ENCODE peak calls at places on chromosomes 2 and 18, in five cellular contexts. P is H9, I is mesenchymal stem cell, K is IMR-90, T is neuronal stem cell. H is an unnamed sample.

GRCh38 chr2:218020281-218020680 is 17.5 kb upstream of the TNS1 start:
- DNase-seq in T (no peak), I (no peak), K (no peak), P (no peak), H (no peak)

GRCh38 chr2:170423919-170424318 is 246.0 kb downstream of the MYO3B start:
- DNase-seq in K (no peak), I (no peak), T (no peak), P (no peak), H (no peak)

GRCh38 chr2:176291335-176291734 is 22.1 kb downstream of the MTX2 start:
- DNase-seq in P (no peak), K (no peak), I (no peak), T (no peak), H (no peak)

GRCh38 chr2:237113026-237113810 is 27.5 kb downstream of the COPS8 start:
- DNase-seq in K (peak; percentile 49), I (no peak), P (no peak), T (no peak), H (no peak)

GRCh38 chr2:42086500-42086953 is 38.7 kb downstream of the PKDCC start:
- DNase-seq in P (peak; percentile 56), T (peak; percentile 75), I (peak; percentile 79), K (peak; percentile 70), H (peak; percentile 73)

GRCh38 chr2:8252997-8253694 is 428.7 kb upstream of the ID2 start:
- DNase-seq in P (no peak), K (no peak), I (no peak), T (no peak), H (peak; percentile 81)

GRCh38 chr2:11566383-11566782 is 32.5 kb downstream of the GREB1 start:
- DNase-seq in P (no peak), K (no peak), T (no peak), I (no peak), H (no peak)

GRCh38 chr2:240567137-240567871 is 980 bp upstream of the RNPEPL1 start:
- DNase-seq in P (no peak), I (peak; percentile 33), K (no peak), T (no peak), H (no peak)

GRCh38 chr2:8315766-8316165 is 366.1 kb upstream of the ID2 start:
- DNase-seq in P (peak; percentile 57), K (peak; percentile 44), I (peak; percentile 63), T (no peak), H (peak; percentile 87)

GRCh38 chr2:127569274-127570065 is 34.0 kb downstream of the MYO7B start:
- DNase-seq in P (no peak), T (no peak), K (peak; percentile 76), I (no peak), H (no peak)

GRCh38 chr2:172709566-172710291 is 25.9 kb upstream of the RAPGEF4 start:
- DNase-seq in T (no peak), I (no peak), P (no peak), K (no peak), H (no peak)

GRCh38 chr2:132774189-132774588 is 104.2 kb upstream of the LYPD1 start:
- DNase-seq in K (peak; percentile 37), I (no peak), T (no peak), P (no peak), H (no peak)

GRCh38 chr2:38515155-38516074 is 87.3 kb downstream of the HNRNPLL start:
- DNase-seq in T (no peak), P (no peak), K (peak; percentile 59), I (no peak), H (no peak)

GRCh38 chr2:7857904-7858303 is 824.0 kb upstream of the ID2 start:
- DNase-seq in T (no peak), P (no peak), K (peak; percentile 75), I (peak; percentile 63), H (no peak)

GRCh38 chr2:57880967-57881366 is 165.6 kb upstream of the VRK2 start:
- DNase-seq in K (no peak), P (no peak), T (no peak), I (no peak), H (no peak)

GRCh38 chr2:57884281-57884680 is 162.3 kb upstream of the VRK2 start:
- DNase-seq in T (no peak), K (no peak), P (no peak), I (no peak), H (no peak)

GRCh38 chr2:57882895-57883515 is 163.6 kb upstream of the VRK2 start:
- DNase-seq in I (no peak), P (no peak), K (no peak), T (no peak), H (no peak)

GRCh38 chr2:57880446-57880845 is 166.2 kb upstream of the VRK2 start:
- DNase-seq in K (no peak), P (no peak), T (no peak), I (no peak), H (no peak)

GRCh38 chr2:57881998-57882884 is 164.4 kb upstream of the VRK2 start:
- DNase-seq in I (peak; percentile 55), P (no peak), K (peak; percentile 19), T (no peak), H (peak; percentile 19)
- H3K9ac ChIP-seq in I (peak overlapping the region; percentile 79), P (no peak overlapping the region), K (no peak overlapping the region), T (no peak overlapping the region), H (no peak overlapping the region)

DNA sequence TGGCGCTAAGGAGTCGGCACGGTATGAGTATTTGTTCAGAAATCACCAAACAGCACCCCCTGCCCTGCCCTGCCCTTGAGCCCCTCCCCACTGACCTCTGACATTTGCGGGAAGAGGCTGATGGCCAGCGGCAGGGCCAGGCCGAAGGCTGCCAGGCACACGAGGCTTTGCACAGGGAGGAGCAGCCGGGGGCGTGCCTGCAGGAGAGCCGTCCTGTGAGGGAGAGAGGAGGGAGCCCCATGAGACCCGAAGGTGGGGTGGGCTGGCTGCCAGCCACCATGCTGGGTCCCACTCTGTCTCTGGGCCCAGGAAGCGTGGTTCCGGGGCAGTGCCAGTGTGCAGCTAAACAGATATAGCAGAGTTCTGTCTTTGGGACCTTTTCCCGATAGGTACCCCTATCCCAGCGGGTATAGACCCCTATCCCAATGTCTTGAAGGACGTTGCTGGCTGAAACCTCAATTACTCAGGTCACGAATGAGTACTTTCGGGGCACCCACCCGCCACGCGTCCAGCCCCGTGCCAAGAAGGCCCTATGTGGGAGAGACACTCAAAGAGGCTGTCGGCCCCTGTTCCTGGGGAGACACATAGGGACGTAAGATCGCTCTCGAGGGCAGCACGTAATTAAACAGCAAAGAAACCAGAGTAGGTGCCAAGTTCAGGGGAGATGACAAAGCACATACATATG is 43.9 kb downstream of the EMX1 start:
- DNase-seq in I (no peak), T (no peak), P (no peak), K (no peak), H (no peak)
- H4K8ac ChIP-seq in I (no peak overlapping the region), T (peak overlapping the region; percentile 31), P (no peak overlapping the region), K (no peak overlapping the region), H (no peak overlapping the region)

GRCh38 chr2:214801768-214802397 is 7.6 kb downstream of the BARD1 start:
- DNase-seq in P (no peak), T (no peak), I (no peak), K (no peak), H (no peak)
- H3K9ac ChIP-seq in P (no peak overlapping the region), T (no peak overlapping the region), I (no peak overlapping the region), K (no peak overlapping the region), H (no peak overlapping the region)

DNA sequence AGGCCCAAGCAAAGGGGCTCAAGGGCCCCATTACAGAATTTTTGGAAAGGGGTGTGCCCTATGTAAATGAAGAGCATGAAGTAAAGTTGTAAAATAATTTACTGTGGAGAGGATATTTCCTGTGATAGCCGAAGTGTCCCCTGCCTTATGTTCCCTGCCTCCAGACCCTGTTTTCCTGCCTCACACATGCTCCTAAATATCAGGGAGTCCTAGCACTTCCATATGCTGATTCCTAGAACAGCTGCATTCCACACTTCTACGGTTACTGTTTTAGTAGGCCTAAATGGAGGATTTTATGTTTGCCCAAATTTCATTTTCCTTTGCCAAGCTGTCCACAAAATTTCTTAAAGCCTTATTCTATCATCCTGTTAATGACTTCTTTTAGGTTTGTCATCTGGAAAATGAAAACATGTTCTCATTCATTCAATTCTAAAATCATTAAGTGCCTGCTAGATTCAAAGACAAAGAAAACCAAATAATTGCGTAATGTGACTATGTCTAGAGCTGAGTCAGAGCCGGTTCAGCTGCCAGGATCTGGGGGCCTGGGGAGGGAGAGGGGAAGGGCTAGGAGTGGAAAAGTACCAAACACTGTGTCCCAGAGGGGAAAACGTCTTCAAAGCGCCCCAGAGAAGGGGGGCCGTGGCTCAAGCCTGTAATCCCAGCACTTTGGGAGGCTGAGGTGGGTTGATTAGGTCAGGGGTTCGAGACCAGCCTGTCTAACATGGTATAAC is 25.8 kb upstream of the IMPA2 start:
- DNase-seq in I (peak; percentile 95), P (peak; percentile 82), T (no peak), K (peak; percentile 87), H (peak; percentile 89)
- H4K8ac ChIP-seq in I (no peak overlapping the region), P (no peak overlapping the region), T (no peak overlapping the region), K (peak overlapping the region; percentile 85), H (no peak overlapping the region)

DNA sequence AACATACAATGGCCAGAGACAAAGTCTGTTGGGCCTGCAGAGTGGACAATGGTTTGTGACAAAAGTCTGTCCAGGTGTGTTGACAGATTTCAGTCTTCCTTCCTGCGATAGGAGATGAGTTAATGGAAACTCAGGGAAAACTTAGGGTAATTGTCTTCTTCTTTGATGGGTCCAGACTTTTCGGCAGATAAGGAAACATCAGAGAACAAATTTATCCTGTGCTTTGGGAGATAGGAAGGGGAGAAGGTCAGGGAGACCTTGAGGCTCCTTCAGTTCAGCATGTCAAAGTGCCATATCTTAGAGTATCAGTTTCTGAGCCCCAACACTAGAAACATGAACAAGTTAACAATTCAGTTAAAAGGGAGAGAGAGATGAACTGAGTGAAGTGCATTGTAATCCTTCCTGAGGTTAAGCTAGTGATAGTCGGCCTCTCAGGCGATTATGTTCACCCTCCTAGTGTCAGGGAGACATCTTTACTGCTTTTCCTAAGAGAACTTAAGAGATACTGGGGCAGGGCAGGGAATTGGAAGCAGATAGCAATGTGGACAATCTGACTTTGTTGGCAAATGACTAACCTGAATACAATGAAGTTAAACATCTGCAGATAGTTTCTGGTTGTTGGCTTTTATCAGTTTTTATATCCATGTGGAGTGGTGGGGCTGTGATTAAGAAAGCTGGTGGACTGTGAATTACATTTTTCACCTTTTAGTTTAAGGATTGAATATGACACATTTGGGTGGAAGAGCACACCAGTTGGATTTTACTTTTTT is 248.8 kb upstream of the FN1 start:
- DNase-seq in I (no peak), P (no peak), K (peak; percentile 76), T (no peak), H (peak; percentile 40)
- H3K9ac ChIP-seq in I (peak overlapping the region; percentile 83), P (no peak overlapping the region), K (no peak overlapping the region), T (no peak overlapping the region), H (no peak overlapping the region)

DNA sequence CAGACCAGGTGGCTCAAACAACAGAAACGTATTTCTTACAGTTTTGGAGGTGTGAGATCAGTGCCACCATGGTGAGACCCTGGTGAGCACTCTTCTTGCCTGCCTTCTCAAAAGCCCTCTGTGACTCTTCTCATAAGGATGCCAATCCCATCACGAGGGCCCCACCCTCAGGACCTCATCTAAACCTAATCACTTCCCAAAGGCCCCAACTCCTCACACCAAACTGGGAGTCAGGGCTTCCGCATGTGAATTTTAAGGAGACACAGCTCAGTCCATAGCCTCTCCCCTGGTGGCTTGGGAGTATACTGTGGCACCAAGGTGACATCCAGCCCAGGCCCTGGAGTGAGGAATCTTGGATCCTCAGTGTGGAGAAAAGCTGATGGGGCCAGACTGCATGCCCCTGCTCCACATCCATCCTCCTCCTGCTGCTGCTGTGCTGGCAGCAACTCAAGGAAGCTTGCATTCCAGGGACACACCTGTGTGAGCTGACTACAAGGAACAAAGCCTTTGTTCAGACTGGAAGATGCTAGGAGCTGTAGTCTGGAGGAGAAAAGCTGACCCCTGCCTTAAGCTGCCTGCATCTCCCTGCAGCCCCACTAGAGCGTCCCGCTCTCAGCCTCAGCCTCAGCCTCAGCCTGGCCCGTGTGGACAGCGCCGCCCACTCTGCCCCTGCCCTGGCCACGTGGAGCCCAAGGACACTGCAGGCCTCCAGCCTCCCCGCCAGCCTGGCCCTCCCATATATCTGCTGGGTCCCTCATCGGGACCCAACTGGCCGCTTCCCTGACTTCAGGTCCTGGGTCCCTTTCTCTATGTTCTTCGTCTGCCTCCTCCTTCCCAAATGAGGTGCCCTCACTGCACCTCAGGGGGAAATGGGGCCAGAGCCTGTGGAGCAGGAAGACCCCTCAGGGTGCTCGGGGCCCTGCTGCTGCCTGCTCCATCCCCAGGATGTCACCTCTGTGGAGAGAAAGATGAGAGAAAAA is 87.8 kb upstream of the RAB6C start:
- DNase-seq in I (no peak), T (no peak), P (peak; percentile 53), K (no peak), H (peak; percentile 47)
- H4K8ac ChIP-seq in I (no peak overlapping the region), T (no peak overlapping the region), P (no peak overlapping the region), K (no peak overlapping the region), H (no peak overlapping the region)

H was measured in mesendoderm.